ENCODE peak calls at places on chromosome 14, in five cellular contexts. E is Panc1, P is non-pigmented ciliary epithelial cell, K is SK-N-DZ, H is HEK293T. V is an unnamed sample.

GRCh38 chr14:65658202-65658601 is 245.7 kb downstream of the FUT8 start:
- DNase-seq in E (no peak), P (peak; percentile 19), K (no peak), H (no peak), V (peak; percentile 26)

GRCh38 chr14:94306047-94306978 is 13.2 kb upstream of the SERPINA10 start:
- DNase-seq in P (no peak), K (no peak), H (no peak), E (no peak), V (no peak)

GRCh38 chr14:105882626-105883025 is 356.2 kb downstream of the TMEM121 start:
- DNase-seq in K (no peak), E (no peak), P (no peak), H (no peak), V (no peak)

GRCh38 chr14:33979613-33980276 is 28.9 kb upstream of the EGLN3 start:
- DNase-seq in P (no peak), H (no peak), E (no peak), K (no peak), V (no peak)

GRCh38 chr14:69475194-69475818 is 9.2 kb upstream of the PLEKHD1 start:
- DNase-seq in K (peak; percentile 27), H (peak; percentile 53), P (no peak), E (no peak), V (no peak)

GRCh38 chr14:91681116-91681515 is 50.8 kb downstream of the CATSPERB start:
- DNase-seq in P (no peak), K (no peak), E (no peak), H (no peak), V (no peak)

GRCh38 chr14:104436741-104437701 is 142.5 kb upstream of the C14orf180 start:
- DNase-seq in E (no peak), H (peak; percentile 4), P (no peak), K (peak; percentile 41), V (no peak)

GRCh38 chr14:41749425-41749824 is 142.7 kb downstream of the LRFN5 start:
- DNase-seq in H (no peak), E (no peak), P (no peak), K (no peak), V (no peak)

GRCh38 chr14:104722938-104723650 is 935 bp upstream of the ADSS1 start:
- DNase-seq in H (no peak), K (no peak), E (no peak), P (no peak), V (no peak)

GRCh38 chr14:103676881-103677675 is 38.2 kb downstream of the XRCC3 start:
- DNase-seq in E (no peak), P (no peak), K (no peak), H (no peak), V (peak; percentile 42)

GRCh38 chr14:102523200-102524025 is 13.8 kb upstream of the ANKRD9 start:
- DNase-seq in K (no peak), E (no peak), P (no peak), H (no peak), V (no peak)

GRCh38 chr14:74988131-74988530 is 14.6 kb upstream of the EIF2B2 start:
- DNase-seq in E (no peak), P (no peak), K (no peak), H (no peak), V (no peak)

GRCh38 chr14:90983560-90983959 is 76.9 kb downstream of the RPS6KA5 start:
- DNase-seq in P (no peak), K (no peak), E (no peak), H (no peak), V (no peak)

GRCh38 chr14:68843471-68844209 is 50.8 kb upstream of the ZFP36L1 start:
- DNase-seq in P (no peak), E (no peak), K (peak; percentile 63), H (peak; percentile 85), V (no peak)

GRCh38 chr14:50647282-50647681 is 20.8 kb downstream of the SAV1 start:
- DNase-seq in P (no peak), H (no peak), K (no peak), E (no peak), V (no peak)

GRCh38 chr14:101563654-101564443 is 2.6 kb downstream of the DIO3 start:
- DNase-seq in E (no peak), K (no peak), H (no peak), P (no peak), V (no peak)